ENCODE peak calls at places on chromosomes 6 and 20, in seven cellular contexts. Q is heart left ventricle, M is aorta, L is adrenal gland, I is mesenchymal stem cell, Z is tibial artery, W is dorsolateral prefrontal cortex. Y is an unnamed sample.

GRCh38 chr20:50510706-50511401 is 671 bp downstream of the PTPN1 start:
- DNase-seq in I (no peak), M (no peak), W (no peak), L (no peak), Q (peak), Z (no peak), Y (no peak)

GRCh38 chr20:62770916-62771315 is 25.4 kb upstream of the MRGBP start:
- DNase-seq in Z (no peak), I (no peak), Q (no peak), W (no peak), M (peak), L (no peak), Y (no peak)

GRCh38 chr6:142406131-142406530 is 104.3 kb downstream of the ADGRG6 start:
- DNase-seq in L (no peak), W (no peak), Z (no peak), I (no peak), Q (no peak), M (no peak), Y (no peak)

GRCh38 chr6:135451617-135452190 is 45.8 kb downstream of the AHI1 start:
- DNase-seq in Q (no peak), W (no peak), Z (no peak), I (peak), M (no peak), L (no peak), Y (no peak)

GRCh38 chr6:150702675-150703074 is 103.0 kb downstream of the PLEKHG1 start:
- DNase-seq in Q (no peak), Z (no peak), I (no peak), L (peak), M (no peak), W (no peak), Y (no peak)

GRCh38 chr6:129140571-129140970 is 257.6 kb downstream of the LAMA2 start:
- DNase-seq in L (no peak), M (no peak), Z (no peak), Q (no peak), W (no peak), I (no peak), Y (no peak)

GRCh38 chr6:62775427-62776022 is 435.7 kb upstream of the FKBP1C start:
- DNase-seq in L (no peak), I (peak), Q (no peak), W (no peak), Z (no peak), M (no peak), Y (no peak)

GRCh38 chr6:16336056-16336810 is 97.8 kb downstream of the GMPR start:
- DNase-seq in I (no peak), L (no peak), Q (no peak), M (no peak), W (no peak), Z (no peak), Y (peak)

GRCh38 chr6:5679696-5680494 is 326.8 kb downstream of the NRN1 start:
- DNase-seq in L (no peak), Z (no peak), I (no peak), Q (no peak), M (no peak), W (no peak), Y (no peak)

GRCh38 chr20:58546756-58547526 is 31.7 kb upstream of the APCDD1L start:
- DNase-seq in Z (no peak), I (no peak), W (no peak), M (no peak), L (no peak), Q (no peak), Y (no peak)

GRCh38 chr20:44624152-44624551 is 27.3 kb downstream of the ADA start:
- DNase-seq in L (no peak), Z (no peak), W (no peak), M (no peak), I (no peak), Q (no peak), Y (no peak)

GRCh38 chr6:46191961-46192360 is 21.2 kb upstream of the ENPP5 start:
- DNase-seq in W (no peak), L (no peak), Z (no peak), M (no peak), I (peak), Q (no peak), Y (peak)

GRCh38 chr20:1225729-1226313 is at the start of gene RAD21L1:
- DNase-seq in Z (peak), M (peak), L (peak), Q (peak), I (peak), W (peak), Y (peak)

GRCh38 chr6:912871-913663 is 220.1 kb upstream of the EXOC2 start:
- DNase-seq in Q (no peak), L (no peak), W (no peak), Z (no peak), I (peak), M (no peak), Y (peak)

GRCh38 chr6:80165819-80166218 is 59.3 kb downstream of the BCKDHB start:
- DNase-seq in M (no peak), W (no peak), L (no peak), Q (no peak), Z (no peak), I (no peak), Y (no peak)

GRCh38 chr20:13219327-13220193 is 1.5 kb upstream of the ISM1 start:
- DNase-seq in M (no peak), Z (no peak), I (no peak), Q (peak), L (no peak), W (no peak), Y (no peak)

GRCh38 chr6:34774967-34775366 is 16.9 kb upstream of the BLTP3A start:
- DNase-seq in Q (no peak), Z (no peak), M (no peak), I (no peak), W (no peak), L (no peak), Y (no peak)

GRCh38 chr6:85580878-85581267 is 12.8 kb downstream of the SNX14 start:
- DNase-seq in M (no peak), I (peak), L (peak), Z (no peak), Q (peak), W (no peak), Y (no peak)

GRCh38 chr6:132818404-132819359 is 4.3 kb downstream of the RPS12 start:
- DNase-seq in Z (no peak), M (no peak), I (peak), L (no peak), W (no peak), Q (no peak), Y (peak)

GRCh38 chr6:4313044-4313686 is 177.8 kb upstream of the ECI2 start:
- DNase-seq in I (peak), W (no peak), L (peak), Q (no peak), M (no peak), Z (peak), Y (peak)

GRCh38 chr6:108156180-108156937 is 9.5 kb upstream of the NR2E1 start:
- DNase-seq in I (no peak), M (no peak), Q (no peak), W (no peak), Z (no peak), L (no peak), Y (no peak)

GRCh38 chr6:152669894-152670293 is 27.8 kb upstream of the MYCT1 start:
- DNase-seq in L (no peak), Q (no peak), Z (no peak), I (peak), W (no peak), M (no peak), Y (peak)

GRCh38 chr20:33689973-33690372 is 3.8 kb upstream of the E2F1 start:
- DNase-seq in W (no peak), M (no peak), Z (no peak), I (peak), L (no peak), Q (no peak), Y (no peak)

GRCh38 chr6:84866715-84867114 is 102.3 kb upstream of the TBX18 start:
- DNase-seq in W (no peak), I (no peak), M (no peak), L (no peak), Q (no peak), Z (no peak), Y (no peak)

GRCh38 chr6:125753218-125753936 is 3.9 kb downstream of the HEY2 start:
- DNase-seq in Z (no peak), M (no peak), I (peak), L (no peak), Q (peak), W (no peak), Y (no peak)

GRCh38 chr6:43147691-43148477 is 23.2 kb upstream of the SRF start:
- DNase-seq in I (no peak), Q (no peak), Z (no peak), W (no peak), L (no peak), M (no peak), Y (no peak)

GRCh38 chr6:42423244-42423643 is 28.5 kb downstream of the TRERF1 start:
- DNase-seq in Q (no peak), Z (no peak), L (no peak), I (no peak), W (no peak), M (no peak), Y (no peak)

GRCh38 chr6:105087571-105088211 is 92.1 kb downstream of the POPDC3 start:
- DNase-seq in I (peak), Q (no peak), W (no peak), M (no peak), Z (no peak), L (peak), Y (peak)

GRCh38 chr20:25308671-25309394 is 60.9 kb downstream of the PYGB start:
- DNase-seq in L (peak), Q (no peak), Z (peak), M (peak), I (peak), W (no peak), Y (no peak)

GRCh38 chr6:166862287-166862977 is 93.9 kb downstream of the RNASET2 start:
- DNase-seq in Q (peak), L (no peak), M (no peak), Z (no peak), W (no peak), I (peak), Y (no peak)

GRCh38 chr6:126546771-126547170 is 206.9 kb downstream of the CENPW start:
- DNase-seq in W (no peak), I (no peak), Z (no peak), L (no peak), Q (no peak), M (no peak), Y (no peak)

GRCh38 chr20:62697468-62697912 is 11.1 kb upstream of the NTSR1 start:
- DNase-seq in M (no peak), L (no peak), I (no peak), Q (no peak), Z (no peak), W (peak), Y (no peak)

GRCh38 chr20:57620274-57620990 is at the start of gene ZBP1:
- DNase-seq in I (no peak), M (peak), Z (peak), L (no peak), W (no peak), Q (no peak), Y (no peak)

GRCh38 chr6:137823826-137824501 is 43.1 kb upstream of the TNFAIP3 start:
- DNase-seq in Z (no peak), Q (no peak), I (peak), W (no peak), L (no peak), M (no peak), Y (peak)

GRCh38 chr20:35320396-35321126 is 28.3 kb upstream of the FAM83C start:
- DNase-seq in L (no peak), Z (no peak), M (no peak), Q (no peak), I (peak), W (no peak), Y (no peak)

GRCh38 chr20:9103955-9104354 is 35.1 kb downstream of the PLCB4 start:
- DNase-seq in M (no peak), L (no peak), I (no peak), Z (no peak), Q (no peak), W (no peak), Y (peak)

GRCh38 chr20:48600470-48600945 is 227.3 kb downstream of the PREX1 start:
- DNase-seq in Q (no peak), L (no peak), M (no peak), I (no peak), Z (peak), W (peak), Y (no peak)

GRCh38 chr6:106100755-106101154 is 14.6 kb downstream of the PRDM1 start:
- DNase-seq in Q (no peak), L (no peak), M (no peak), I (no peak), W (no peak), Z (no peak), Y (no peak)

GRCh38 chr6:106098383-106099234 is 12.5 kb downstream of the PRDM1 start:
- DNase-seq in Z (no peak), Q (no peak), L (no peak), W (no peak), M (no peak), I (peak), Y (peak)

GRCh38 chr6:106101466-106101865 is 15.3 kb downstream of the PRDM1 start:
- DNase-seq in W (no peak), L (no peak), Q (no peak), I (no peak), M (no peak), Z (no peak), Y (peak)

GRCh38 chr6:106097368-106098231 is 11.5 kb downstream of the PRDM1 start:
- DNase-seq in Q (no peak), W (no peak), I (peak), M (no peak), Z (no peak), L (no peak), Y (no peak)

DNA sequence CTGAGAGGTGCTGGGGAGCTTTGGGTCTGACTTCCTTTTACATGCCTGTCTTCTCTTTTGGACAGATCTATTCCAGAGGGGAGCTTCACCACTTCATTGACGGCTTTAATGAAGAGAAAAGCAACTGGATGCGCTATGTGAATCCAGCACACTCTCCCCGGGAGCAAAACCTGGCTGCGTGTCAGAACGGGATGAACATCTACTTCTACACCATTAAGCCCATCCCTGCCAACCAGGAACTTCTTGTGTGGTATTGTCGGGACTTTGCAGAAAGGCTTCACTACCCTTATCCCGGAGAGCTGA is 13.1 kb downstream of the PRDM1 start:
- DNase-seq in Q (no peak), M (no peak), L (no peak), W (no peak), Z (no peak), I (peak), Y (peak)
- H3K27ac ChIP-seq in Q (peak), M (no peak), L (no peak), W (no peak), Z (no peak), I (no peak), Y (peak)

DNA sequence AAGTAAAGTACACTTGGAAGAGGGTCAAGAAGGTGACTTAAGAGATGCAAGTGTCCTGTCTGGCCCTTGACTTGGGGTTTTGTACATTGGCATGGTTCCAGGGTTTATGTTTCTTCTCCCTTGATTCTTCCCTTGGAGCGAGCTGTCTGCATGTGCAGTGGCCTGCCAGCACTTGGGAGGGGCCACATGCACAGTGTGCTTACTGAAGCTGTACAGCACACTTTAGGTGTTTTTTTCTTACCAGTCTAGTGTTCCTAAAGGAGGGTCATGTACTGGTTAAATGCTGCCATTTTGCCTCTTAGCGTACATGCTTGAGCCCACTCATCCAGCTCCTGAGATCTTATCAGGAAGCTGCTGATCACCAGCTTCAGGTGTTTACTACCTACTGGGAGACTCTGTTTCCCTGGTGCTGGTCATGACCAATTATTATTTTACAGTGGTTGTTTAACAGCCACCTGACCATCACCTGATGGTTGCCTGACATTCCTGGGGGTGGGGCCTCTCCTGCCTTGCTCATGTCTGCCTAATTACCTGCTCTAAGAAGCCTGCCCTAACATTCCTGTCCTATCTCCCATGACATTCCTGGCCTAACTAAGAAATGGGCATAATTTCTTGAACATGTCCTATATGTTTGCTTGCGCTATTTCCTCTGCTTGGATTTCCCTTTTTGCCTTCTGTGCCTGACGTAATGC is 182.9 kb downstream of the MCHR2 start:
- DNase-seq in W (no peak), L (no peak), M (no peak), Z (no peak), Q (no peak), I (no peak), Y (no peak)
- H3K27ac ChIP-seq in W (no peak), L (no peak), M (no peak), Z (no peak), Q (no peak), I (no peak), Y (no peak)

GRCh38 chr6:136761227-136761922 is 30.9 kb downstream of the MAP3K5 start:
- DNase-seq in I (peak), Z (no peak), M (no peak), Q (no peak), W (no peak), L (no peak), Y (no peak)

GRCh38 chr6:136764522-136764993 is 27.7 kb downstream of the MAP3K5 start:
- DNase-seq in M (no peak), W (no peak), I (no peak), Z (no peak), L (no peak), Q (no peak), Y (no peak)

GRCh38 chr6:136763255-136763654 is 29.0 kb downstream of the MAP3K5 start:
- DNase-seq in I (no peak), W (no peak), Z (no peak), M (no peak), L (no peak), Q (no peak), Y (no peak)

GRCh38 chr6:136763716-136764521 is 28.4 kb downstream of the MAP3K5 start:
- DNase-seq in L (no peak), W (no peak), Q (no peak), M (no peak), Z (no peak), I (no peak), Y (no peak)

DNA sequence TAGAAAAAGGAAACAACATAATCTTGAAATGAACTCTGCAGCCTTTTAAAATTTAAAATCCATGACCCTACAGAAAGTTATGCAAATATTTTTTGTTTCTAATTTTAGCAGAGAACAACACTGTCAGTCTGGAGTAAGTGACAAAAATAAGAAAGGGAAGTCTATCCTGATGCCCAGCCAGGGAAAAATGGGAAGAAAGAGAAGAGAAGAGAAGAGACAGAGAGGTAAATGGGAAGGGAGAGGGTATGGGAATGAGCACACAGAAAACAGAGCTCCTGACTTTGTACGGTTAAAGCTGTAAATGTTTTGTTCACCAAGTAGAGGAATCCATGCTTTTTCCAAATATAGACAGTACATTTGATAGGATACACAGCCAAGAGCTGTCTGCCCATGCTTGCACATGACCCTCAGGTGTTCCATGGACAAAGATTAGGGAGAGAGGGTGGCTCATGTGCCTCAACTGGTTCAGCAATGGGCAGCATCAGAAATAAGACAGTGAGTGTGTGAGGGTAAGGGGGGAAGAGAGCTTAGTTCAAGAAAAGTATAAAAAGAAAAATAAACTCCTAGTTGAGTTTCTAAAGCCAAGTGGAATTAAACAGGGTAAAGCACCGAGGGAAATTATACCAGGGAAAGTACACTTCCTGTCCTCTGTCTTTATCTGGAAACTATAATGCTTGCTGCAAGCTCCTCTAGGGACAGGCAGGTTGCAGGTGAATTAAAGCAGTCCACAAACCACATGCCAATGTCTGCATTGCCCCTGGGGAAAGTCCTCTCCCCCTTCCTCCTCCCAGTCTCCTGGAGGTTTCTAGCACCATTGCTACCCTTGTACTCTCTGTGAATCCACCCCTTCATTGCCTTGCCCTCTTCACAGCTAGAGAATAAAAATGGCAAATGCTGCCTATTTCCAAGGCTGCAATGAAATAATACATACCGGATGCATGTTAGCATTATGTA is 30.0 kb downstream of the MAP3K5 start:
- DNase-seq in Z (no peak), W (no peak), L (no peak), I (no peak), M (no peak), Q (no peak), Y (no peak)
- H3K27ac ChIP-seq in Z (peak), W (peak), L (peak), I (no peak), M (peak), Q (peak), Y (no peak)

DNA sequence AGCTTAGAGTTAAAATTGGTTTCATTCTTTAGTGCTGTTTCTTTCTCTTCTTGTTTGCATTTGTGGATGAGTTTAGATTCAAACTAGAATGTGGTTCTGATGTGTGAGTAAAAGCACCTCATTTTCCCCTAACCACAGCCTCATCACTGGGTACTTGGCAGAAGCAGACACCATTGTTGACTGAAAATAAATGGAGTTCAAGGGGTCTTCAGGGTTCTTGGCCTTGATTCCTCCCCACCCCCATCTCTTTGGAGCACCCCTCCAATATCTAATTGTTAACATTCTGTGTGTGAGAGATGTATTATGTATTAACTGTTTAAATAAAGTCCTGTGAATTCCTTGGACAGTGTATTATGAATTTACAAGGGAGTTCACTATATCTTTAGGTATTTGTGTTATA is 59.6 kb downstream of the JARID2 start:
- DNase-seq in Z (no peak), L (no peak), Q (no peak), M (no peak), I (no peak), W (no peak), Y (no peak)
- H3K27ac ChIP-seq in Z (no peak), L (no peak), Q (no peak), M (no peak), I (no peak), W (no peak), Y (no peak)

Y was measured in foreskin keratinocyte.